ENCODE peak calls at places on chromosomes 11 and 22, in four cellular contexts. T is NCI-H1417, V is stromal cell of bone marrow, H is NB4. A is an unnamed sample.

GRCh38 chr11:59053387-59053786 is 32.7 kb upstream of the GLYATL1B start:
- DNase-seq in V (peak), H (peak), T (peak), A (peak)

GRCh38 chr11:68772936-68773335 is 21.6 kb upstream of the TESMIN start:
- DNase-seq in T (no peak), V (no peak), H (no peak), A (no peak)

GRCh38 chr11:20483931-20484330 is 96.4 kb downstream of the PRMT3 start:
- DNase-seq in H (no peak), T (no peak), V (no peak), A (no peak)

GRCh38 chr11:27401280-27401679 is 38.3 kb upstream of the CCDC34 start:
- DNase-seq in V (no peak), T (no peak), H (no peak), A (no peak)

GRCh38 chr11:113378013-113378412 is 9.6 kb upstream of the ANKK1 start:
- DNase-seq in T (peak), H (no peak), V (no peak), A (no peak)

GRCh38 chr11:28346209-28346608 is 238.0 kb downstream of the METTL15 start:
- DNase-seq in V (no peak), H (peak), T (no peak), A (no peak)

GRCh38 chr22:46612904-46613605 is 7.1 kb upstream of the GRAMD4 start:
- DNase-seq in V (no peak), T (no peak), H (no peak), A (no peak)

GRCh38 chr22:20429254-20430100 is 8.1 kb downstream of the SCARF2 start:
- DNase-seq in V (no peak), T (no peak), H (peak), A (no peak)

GRCh38 chr11:113163291-113164030 is 150.9 kb upstream of the TTC12 start:
- DNase-seq in H (no peak), T (no peak), V (peak), A (no peak)

GRCh38 chr11:83573097-83573496 is 286.9 kb upstream of the CCDC90B start:
- DNase-seq in T (no peak), V (peak), H (no peak), A (no peak)

GRCh38 chr11:86703992-86704391 is 31.6 kb upstream of the ME3 start:
- DNase-seq in V (no peak), H (peak), T (no peak), A (no peak)

GRCh38 chr11:86818466-86819282 is 18.3 kb downstream of the PRSS23 start:
- DNase-seq in T (peak), V (peak), H (peak), A (peak)

GRCh38 chr22:29152381-29153138 is 53.1 kb upstream of the EMID1 start:
- DNase-seq in V (no peak), T (no peak), H (no peak), A (no peak)

GRCh38 chr11:133835258-133836075 is 9.8 kb downstream of the SPATA19 start:
- DNase-seq in H (peak), V (peak), T (peak), A (no peak)

GRCh38 chr22:41076857-41077256 is 15.5 kb upstream of the EP300 start:
- DNase-seq in H (no peak), T (no peak), V (no peak), A (no peak)